ENCODE peak calls at places on chromosome 2, in nine cellular contexts. S, V, Q, T, I, O, L, A and E are unnamed samples.

GRCh38 chr2:67515538-67515937 is 118.4 kb downstream of the ETAA1 start:
- DNase-seq in L (no peak), O (no peak), V (no peak), I (no peak), T (no peak), S (no peak), Q (no peak), A (no peak), E (no peak)

GRCh38 chr2:78682781-78683180 is 342.7 kb upstream of the REG3G start:
- DNase-seq in S (no peak), V (no peak), A (no peak), L (no peak), I (no peak), O (no peak), T (no peak), Q (no peak), E (no peak)

GRCh38 chr2:191618046-191618788 is 59.7 kb upstream of the NABP1 start:
- DNase-seq in L (no peak), S (no peak), V (no peak), T (no peak), I (no peak), Q (no peak), O (no peak), A (no peak), E (no peak)

GRCh38 chr2:128208023-128208422 is 110.6 kb downstream of the HS6ST1 start:
- DNase-seq in O (no peak), T (no peak), Q (no peak), I (no peak), L (no peak), A (no peak), V (no peak), S (no peak), E (no peak)

GRCh38 chr2:230983566-230983965 is 12.4 kb upstream of the SPATA3 start:
- DNase-seq in O (no peak), L (no peak), I (peak; percentile 9), T (no peak), A (no peak), V (no peak), Q (no peak), S (no peak), E (no peak)

GRCh38 chr2:5756266-5756665 is 64.1 kb downstream of the SOX11 start:
- DNase-seq in O (no peak), T (no peak), V (no peak), S (no peak), I (no peak), L (no peak), A (no peak), Q (no peak), E (no peak)

GRCh38 chr2:211468881-211469280 is 912.5 kb downstream of the CPS1 start:
- DNase-seq in L (no peak), O (no peak), A (no peak), S (no peak), T (no peak), Q (no peak), I (no peak), V (no peak), E (no peak)

GRCh38 chr2:204282525-204282924 is 262.8 kb upstream of the PARD3B start:
- DNase-seq in V (no peak), S (no peak), Q (peak; percentile 46), A (no peak), I (no peak), L (no peak), T (no peak), O (peak; percentile 12), E (no peak)

GRCh38 chr2:139354518-139354917 is 574.3 kb upstream of the NXPH2 start:
- DNase-seq in T (no peak), Q (no peak), I (no peak), L (no peak), A (no peak), O (no peak), S (no peak), V (no peak), E (no peak)

GRCh38 chr2:99550368-99550767 is 60.6 kb upstream of the REV1 start:
- DNase-seq in A (no peak), O (no peak), T (no peak), S (no peak), L (no peak), V (no peak), Q (no peak), I (no peak), E (no peak)
- H3K4me3 ChIP-seq in A (no peak overlapping the region), O (no peak overlapping the region), T (no peak overlapping the region), S (no peak overlapping the region), L (no peak overlapping the region), V (no peak overlapping the region), Q (no peak overlapping the region), I (no peak overlapping the region), E (no peak overlapping the region)

DNA sequence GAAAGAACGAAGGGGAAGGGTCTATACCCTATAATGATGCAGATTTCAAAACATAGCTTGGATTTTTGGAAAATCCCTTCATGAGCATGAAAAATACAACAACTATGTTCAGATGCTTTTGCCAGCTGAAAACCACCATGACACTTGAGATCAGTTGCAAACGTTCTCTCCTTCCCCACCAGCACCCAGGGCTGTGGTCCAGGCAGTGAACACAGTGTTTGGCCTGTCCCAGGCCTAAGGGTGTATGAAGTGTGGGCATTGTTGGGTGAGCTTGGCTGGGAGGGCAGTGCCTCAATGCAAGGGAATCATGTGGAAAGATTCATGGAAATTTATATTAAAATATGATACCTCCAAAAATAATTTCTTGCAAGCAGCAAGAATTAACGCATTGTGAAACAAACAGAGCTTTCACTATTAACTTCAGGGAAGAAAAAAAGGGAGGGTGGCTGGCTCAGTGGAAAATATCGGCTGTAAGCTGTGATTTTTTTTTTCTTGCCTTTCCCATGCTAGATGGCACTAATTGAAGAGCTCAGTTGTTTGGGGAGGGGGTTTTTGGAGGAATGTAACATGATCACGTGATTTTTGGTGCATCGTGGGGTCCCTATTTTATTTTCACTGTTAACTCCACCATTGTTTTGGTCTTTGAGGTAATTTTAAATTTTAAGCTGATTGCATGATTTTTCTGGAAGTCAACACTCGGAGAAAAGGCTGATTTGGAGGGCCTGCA is 52.0 kb downstream of the CDC42EP3 start:
- DNase-seq in L (no peak), Q (no peak), O (no peak), A (no peak), S (no peak), I (no peak), V (no peak), T (no peak), E (no peak)
- H3K4me3 ChIP-seq in L (no peak overlapping the region), Q (no peak overlapping the region), O (no peak overlapping the region), A (no peak overlapping the region), S (no peak overlapping the region), I (no peak overlapping the region), V (no peak overlapping the region), T (no peak overlapping the region), E (no peak overlapping the region)

GRCh38 chr2:200230716-200231115 is 75.8 kb upstream of the SPATS2L start:
- DNase-seq in V (no peak), T (no peak), O (no peak), Q (no peak), L (no peak), A (no peak), S (no peak), I (no peak), E (no peak)
- H3K4me3 ChIP-seq in V (no peak overlapping the region), T (no peak overlapping the region), O (no peak overlapping the region), Q (no peak overlapping the region), L (no peak overlapping the region), A (no peak overlapping the region), S (no peak overlapping the region), I (no peak overlapping the region), E (no peak overlapping the region)

GRCh38 chr2:2767837-2768236 is 436.8 kb upstream of the MYT1L start:
- DNase-seq in I (no peak), L (no peak), T (no peak), O (no peak), A (no peak), Q (no peak), V (no peak), S (no peak), E (no peak)

GRCh38 chr2:2768476-2768875 is 437.4 kb upstream of the MYT1L start:
- DNase-seq in S (no peak), L (no peak), V (no peak), I (no peak), T (no peak), O (no peak), Q (no peak), A (no peak), E (no peak)

GRCh38 chr2:2771721-2772411 is 440.8 kb upstream of the MYT1L start:
- DNase-seq in A (no peak), Q (no peak), T (no peak), L (no peak), O (no peak), I (no peak), V (no peak), S (no peak), E (no peak)

GRCh38 chr2:2765839-2766495 is 434.9 kb upstream of the MYT1L start:
- DNase-seq in A (no peak), V (no peak), O (no peak), T (no peak), S (no peak), Q (no peak), I (no peak), L (no peak), E (no peak)

GRCh38 chr2:2769481-2770431 is 438.7 kb upstream of the MYT1L start:
- DNase-seq in L (no peak), Q (peak; percentile 8), V (no peak), T (no peak), A (no peak), O (no peak), I (peak; percentile 63), S (no peak), E (no peak)
- H3K4me3 ChIP-seq in L (no peak overlapping the region), Q (no peak overlapping the region), V (no peak overlapping the region), T (no peak overlapping the region), A (no peak overlapping the region), O (no peak overlapping the region), I (no peak overlapping the region), S (no peak overlapping the region), E (no peak overlapping the region)

DNA sequence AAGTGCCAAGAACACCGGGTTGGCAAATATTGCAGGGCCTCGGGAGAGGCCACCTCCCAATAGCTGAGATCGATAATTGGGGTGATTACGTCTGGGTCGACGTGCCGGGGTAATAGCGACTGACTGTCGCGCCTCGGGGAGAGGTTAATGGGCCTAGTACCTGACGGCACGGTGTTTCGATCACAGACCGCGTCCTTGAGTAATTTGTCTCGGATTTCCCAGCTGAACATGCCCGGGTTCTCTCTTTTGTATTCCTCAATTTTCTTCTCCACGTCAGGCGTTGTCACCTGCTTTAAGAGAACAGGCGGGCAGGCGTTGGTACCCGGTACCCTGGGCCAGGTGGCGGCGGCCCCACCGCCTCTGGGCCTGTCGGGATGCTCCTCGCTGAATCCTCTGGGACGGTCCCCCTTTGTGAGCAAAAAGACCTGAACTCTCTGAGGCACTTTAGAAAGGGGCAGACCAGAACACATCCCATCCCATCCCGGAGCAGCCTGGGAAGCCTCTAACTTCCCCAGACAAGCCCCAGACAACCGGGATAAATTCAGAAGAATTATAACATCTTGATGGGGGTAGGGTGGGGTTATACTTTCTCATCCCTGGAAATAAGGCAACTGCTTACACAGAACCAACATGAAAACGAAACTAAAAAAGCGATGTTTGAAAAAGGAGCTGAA is 3.3 kb downstream of the PAX3 start:
- DNase-seq in Q (no peak), T (no peak), L (no peak), I (no peak), A (no peak), O (peak; percentile 66), V (no peak), S (no peak), E (peak; percentile 55)
- H3K4me3 ChIP-seq in Q (no peak overlapping the region), T (peak overlapping the region; percentile 38), L (no peak overlapping the region), I (peak overlapping the region; percentile 35), A (peak overlapping the region; percentile 42), O (peak overlapping the region; percentile 75), V (no peak overlapping the region), S (peak overlapping the region; percentile 32), E (peak overlapping the region; percentile 37)

GRCh38 chr2:121258066-121258465 is 26.9 kb downstream of the TFCP2L1 start:
- DNase-seq in Q (no peak), T (no peak), L (no peak), I (no peak), S (no peak), V (no peak), A (no peak), O (no peak), E (no peak)
- H3K4me3 ChIP-seq in Q (no peak overlapping the region), T (no peak overlapping the region), L (no peak overlapping the region), I (no peak overlapping the region), S (no peak overlapping the region), V (no peak overlapping the region), A (no peak overlapping the region), O (no peak overlapping the region), E (no peak overlapping the region)